ENCODE peak calls at places on chromosomes 5 and 9, in six cellular contexts. M, W, S, R, H and K are unnamed samples.

GRCh38 chr5:122419195-122419894 is 107.3 kb downstream of the SNCAIP start:
- DNase-seq in M (no peak), W (no peak), S (no peak), R (no peak), H (no peak), K (no peak)

GRCh38 chr5:50853151-50853550 is 186.7 kb downstream of the PARP8 start:
- DNase-seq in M (no peak), W (no peak), S (no peak), R (no peak), H (peak), K (no peak)

GRCh38 chr9:92877531-92878430 is at the start of gene ZNF484:
- DNase-seq in M (peak), W (peak), S (peak), R (peak), H (peak), K (peak)

GRCh38 chr5:41625571-41625970 is 115.2 kb upstream of the PLCXD3 start:
- DNase-seq in M (no peak), W (no peak), S (no peak), R (no peak), H (no peak), K (no peak)

GRCh38 chr5:93691997-93692396 is 49.4 kb downstream of the POU5F2 start:
- DNase-seq in M (no peak), W (no peak), S (no peak), R (no peak), H (no peak), K (no peak)

GRCh38 chr9:96484521-96484931 is 34.6 kb downstream of the HABP4 start:
- DNase-seq in M (peak), W (no peak), S (no peak), R (no peak), H (no peak), K (no peak)

GRCh38 chr5:121851643-121852574 is at the start of gene FTMT:
- DNase-seq in M (no peak), W (no peak), S (no peak), R (no peak), H (no peak), K (no peak)

GRCh38 chr5:111922344-111922743 is 165.3 kb upstream of the NREP start:
- DNase-seq in M (no peak), W (no peak), S (no peak), R (no peak), H (no peak), K (no peak)

GRCh38 chr5:15620501-15620900 is 120.5 kb downstream of the FBXL7 start:
- DNase-seq in M (no peak), W (no peak), S (no peak), R (no peak), H (no peak), K (no peak)

GRCh38 chr9:75064307-75065025 is 23.5 kb downstream of the NMRK1 start:
- DNase-seq in M (no peak), W (no peak), S (no peak), R (no peak), H (no peak), K (no peak)

GRCh38 chr9:124818431-124819281 is 34.6 kb upstream of the WDR38 start:
- DNase-seq in M (no peak), W (peak), S (peak), R (no peak), H (no peak), K (no peak)

GRCh38 chr5:146084376-146084775 is 21.0 kb downstream of the PLAC8L1 start:
- DNase-seq in M (no peak), W (no peak), S (no peak), R (no peak), H (no peak), K (no peak)

GRCh38 chr9:81798606-81799005 is 109.3 kb upstream of the TLE1 start:
- DNase-seq in M (no peak), W (no peak), S (no peak), R (no peak), H (no peak), K (no peak)

GRCh38 chr9:121362813-121363585 is 7.1 kb downstream of the STOM start:
- DNase-seq in M (no peak), W (no peak), S (no peak), R (no peak), H (no peak), K (no peak)

GRCh38 chr5:89397096-89397495 is 514.1 kb upstream of the MEF2C start:
- DNase-seq in M (no peak), W (no peak), S (no peak), R (no peak), H (no peak), K (no peak)

GRCh38 chr5:122844136-122844915 is 1.1 kb upstream of the SNX24 start:
- DNase-seq in M (no peak), W (no peak), S (peak), R (no peak), H (no peak), K (no peak)

GRCh38 chr9:5111696-5112095 is 73.7 kb downstream of the INSL6 start:
- DNase-seq in M (no peak), W (no peak), S (no peak), R (no peak), H (no peak), K (no peak)

DNA sequence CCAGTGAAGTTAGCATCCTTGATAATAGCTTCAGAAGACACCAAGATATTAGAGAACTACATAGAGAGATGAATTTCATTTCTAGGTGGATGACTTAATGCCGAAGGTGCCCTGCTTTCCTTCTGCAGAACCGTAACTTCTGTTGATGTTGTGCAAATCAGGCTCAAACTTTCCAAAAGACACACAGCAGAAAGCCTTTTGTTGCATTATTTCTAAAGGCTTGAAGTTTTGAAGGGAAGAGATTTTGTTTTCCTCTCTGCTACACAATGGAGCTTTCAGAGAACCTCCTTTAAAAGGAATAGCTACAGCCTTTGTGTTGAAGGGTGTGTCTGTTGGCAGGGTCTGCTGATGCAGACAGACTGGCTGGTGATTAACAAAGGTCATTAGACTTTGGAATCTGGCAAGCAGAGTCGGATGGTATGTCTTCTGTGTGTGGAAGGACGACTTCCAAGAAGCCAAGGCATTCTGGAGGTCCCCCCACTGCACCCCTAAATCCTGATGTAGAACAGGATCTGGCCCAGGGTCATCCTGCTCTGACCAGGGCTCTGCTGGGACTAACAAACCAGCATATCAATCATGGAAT is 57.8 kb downstream of the ZNF462 start:
- DNase-seq in M (no peak), W (peak), S (no peak), R (no peak), H (no peak), K (no peak)
- TF ChIP-seq POLR2A in M (no peak), W (no peak), S (no peak), R (no peak), H (no peak), K (no peak)

GRCh38 chr9:130041648-130042405 is 1.2 kb downstream of the FNBP1 start:
- DNase-seq in M (no peak), W (no peak), S (no peak), R (no peak), H (peak), K (no peak)
- TF ChIP-seq POLR2AphosphoS5 in M (no peak), W (no peak), S (no peak), R (no peak), H (peak), K (peak)

GRCh38 chr9:137114613-137115393 is at the start of gene DPP7:
- DNase-seq in M (peak), W (no peak), S (peak), R (no peak), H (peak), K (no peak)
- TF ChIP-seq POLR2A in M (peak), W (no peak), S (peak), R (no peak), H (no peak), K (no peak)

DNA sequence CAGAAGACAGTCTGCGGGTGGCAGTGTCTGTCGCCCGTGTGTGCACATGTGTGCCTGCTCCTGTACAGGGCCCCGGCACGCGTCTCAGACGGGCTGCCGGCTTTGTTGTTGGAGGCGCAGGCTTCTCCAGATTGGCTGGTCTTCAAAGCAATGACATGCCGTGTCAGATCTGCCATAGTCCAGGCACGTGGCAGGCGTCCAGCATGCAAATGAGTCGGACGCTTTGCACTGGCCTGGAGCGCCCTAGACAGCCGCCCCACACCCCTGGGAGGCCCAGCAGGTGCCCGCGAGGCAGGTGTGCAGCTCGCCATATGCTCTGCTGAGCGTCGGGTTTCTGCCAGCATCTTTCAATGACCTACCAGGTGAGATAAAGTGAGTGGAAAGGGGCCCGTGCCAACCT is 71.5 kb downstream of the GADD45G start:
- DNase-seq in M (no peak), W (no peak), S (no peak), R (peak), H (peak), K (no peak)
- TF ChIP-seq POLR2AphosphoS5 in M (no peak), W (no peak), S (no peak), R (no peak), H (peak), K (no peak)

GRCh38 chr5:14204785-14205321 is 61.7 kb downstream of the TRIO start:
- DNase-seq in M (no peak), W (no peak), S (no peak), R (no peak), H (peak), K (no peak)
- TF ChIP-seq POLR2A in M (no peak), W (no peak), S (no peak), R (no peak), H (no peak), K (no peak)

DNA sequence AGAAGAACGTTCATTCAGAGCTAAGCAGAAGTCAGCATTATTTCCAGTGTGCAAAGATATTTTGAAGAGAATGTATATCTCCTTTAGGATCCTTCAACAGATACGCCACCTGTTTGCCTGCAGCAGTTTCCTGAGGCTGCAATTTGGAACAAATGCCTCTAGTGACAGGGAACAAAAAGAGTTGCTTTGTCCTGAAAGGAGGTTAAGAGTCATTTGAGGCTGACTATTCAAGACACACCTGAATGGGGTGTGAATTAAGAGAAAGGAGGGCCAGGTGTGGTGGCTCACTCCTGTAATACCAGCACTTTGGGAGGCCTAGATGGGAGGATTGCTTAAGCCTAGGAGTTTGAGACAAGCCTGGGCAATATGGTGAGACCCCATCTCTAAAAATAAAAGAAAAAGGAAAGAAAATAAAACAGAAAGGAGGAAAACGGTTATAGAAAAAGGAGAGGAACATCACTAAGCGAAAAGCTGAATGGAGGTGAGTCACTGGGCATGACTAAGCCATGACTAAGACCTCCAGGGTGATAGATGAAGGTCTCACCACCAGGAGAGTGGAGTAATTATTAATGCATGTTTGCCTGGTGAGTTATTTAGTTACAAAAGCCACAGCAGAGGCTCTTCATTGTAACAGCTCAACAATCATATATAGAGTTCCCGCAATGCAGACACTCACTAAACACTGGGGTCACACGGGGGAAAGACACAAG is 255.2 kb upstream of the TNC start:
- DNase-seq in M (no peak), W (peak), S (no peak), R (no peak), H (no peak), K (no peak)
- TF ChIP-seq POLR2AphosphoS5 in M (no peak), W (peak), S (no peak), R (no peak), H (peak), K (no peak)

GRCh38 chr5:10432059-10433008 is 9.3 kb upstream of the ROPN1L start:
- DNase-seq in M (no peak), W (no peak), S (no peak), R (no peak), H (no peak), K (no peak)
- TF ChIP-seq POLR2A in M (no peak), W (no peak), S (no peak), R (no peak), H (no peak), K (no peak)

GRCh38 chr5:150589791-150590601 is 50.5 kb upstream of the SYNPO start:
- DNase-seq in M (no peak), W (no peak), S (no peak), R (no peak), H (peak), K (no peak)
- TF ChIP-seq POLR2AphosphoS5 in M (no peak), W (no peak), S (no peak), R (no peak), H (peak), K (peak)